ENCODE peak calls at places on chromosomes 13 and 19, in nine cellular contexts. M is activated naive CD8-positive, alpha-beta T cell treated with anti-CD3 and anti-CD28 coated beads for 36 hours; J is activated CD4-positive, alpha-beta T cell treated with anti-CD3 and anti-CD28 coated beads, Interleukin-2, amount 50 U/mL, for 1 hour; T is GOT3; C is PC-3; U is NCI-H2081; G is NCI-H345; P is CD4-positive, alpha-beta memory T cell; N is NCI-H510A. B is an unnamed sample.

GRCh38 chr13:87058786-87059329 is 612.3 kb upstream of the SLITRK5 start:
- DNase-seq in M (no peak), J (no peak), T (no peak), C (no peak), U (no peak), G (no peak), P (no peak), N (no peak), B (no peak)

GRCh38 chr19:32811151-32811550 is 58.4 kb downstream of the SLC7A9 start:
- DNase-seq in M (no peak), J (no peak), T (no peak), C (no peak), U (no peak), G (no peak), P (no peak), N (no peak), B (no peak)

GRCh38 chr13:50901701-50902100 is 7.9 kb upstream of the RNASEH2B start:
- DNase-seq in M (no peak), J (no peak), T (no peak), C (no peak), U (no peak), G (no peak), P (no peak), N (no peak), B (no peak)

GRCh38 chr19:38245826-38246498 is 10.2 kb downstream of the PPP1R14A start:
- DNase-seq in M (no peak), J (no peak), T (no peak), C (no peak), U (no peak), G (no peak), P (no peak), N (no peak), B (no peak)

GRCh38 chr19:21314676-21315075 is 14.5 kb downstream of the ZNF708 start:
- DNase-seq in M (no peak), J (no peak), T (no peak), C (no peak), U (no peak), G (no peak), P (no peak), N (no peak), B (no peak)

GRCh38 chr19:3716147-3716668 is 8.0 kb downstream of the TJP3 start:
- DNase-seq in M (no peak), J (no peak), T (no peak), C (no peak), U (no peak), G (no peak), P (no peak), N (no peak), B (no peak)

GRCh38 chr13:22114630-22115311 is 443.9 kb downstream of the FGF9 start:
- DNase-seq in M (peak; percentile 18), J (no peak), T (no peak), C (no peak), U (no peak), G (no peak), P (peak; percentile 79), N (no peak), B (peak; percentile 73)

GRCh38 chr19:7685546-7686445 is 5.2 kb downstream of the TRAPPC5 start:
- DNase-seq in M (no peak), J (no peak), T (no peak), C (no peak), U (no peak), G (no peak), P (no peak), N (no peak), B (no peak)

GRCh38 chr19:1057185-1057857 is 9.6 kb upstream of the ARHGAP45 start:
- DNase-seq in M (no peak), J (peak; percentile 53), T (no peak), C (peak; percentile 19), U (no peak), G (peak; percentile 58), P (peak; percentile 63), N (no peak), B (peak; percentile 52)

GRCh38 chr13:99037756-99038155 is 59.9 kb upstream of the DOCK9 start:
- DNase-seq in M (no peak), J (no peak), T (no peak), C (no peak), U (no peak), G (no peak), P (no peak), N (no peak), B (no peak)

GRCh38 chr19:13043285-13043684 is 48.0 kb downstream of the NFIX start:
- DNase-seq in M (no peak), J (no peak), T (no peak), C (no peak), U (no peak), G (no peak), P (no peak), N (peak; percentile 73), B (no peak)

GRCh38 chr19:1026189-1027019 is at the start of gene CNN2:
- DNase-seq in M (peak; percentile 81), J (peak; percentile 53), T (peak; percentile 19), C (peak; percentile 66), U (no peak), G (no peak), P (peak; percentile 54), N (no peak), B (peak; percentile 82)

GRCh38 chr13:43446126-43446525 is 340.6 kb downstream of the ENOX1 start:
- DNase-seq in M (no peak), J (no peak), T (no peak), C (no peak), U (no peak), G (no peak), P (no peak), N (no peak), B (no peak)

GRCh38 chr19:57068921-57069697 is 50.7 kb upstream of the USP29 start:
- DNase-seq in M (no peak), J (no peak), T (no peak), C (peak; percentile 4), U (no peak), G (no peak), P (no peak), N (no peak), B (no peak)

GRCh38 chr19:15249912-15250634 is 17.8 kb upstream of the EPHX3 start:
- DNase-seq in M (no peak), J (no peak), T (no peak), C (no peak), U (no peak), G (no peak), P (no peak), N (no peak), B (no peak)

GRCh38 chr13:19071161-19071936 is 110.3 kb downstream of the TUBA3C start:
- DNase-seq in M (no peak), J (no peak), T (no peak), C (no peak), U (no peak), G (no peak), P (no peak), N (no peak), B (no peak)

GRCh38 chr19:11379857-11380350 is 4.2 kb downstream of the EPOR start:
- DNase-seq in M (no peak), J (no peak), T (no peak), C (peak; percentile 46), U (no peak), G (no peak), P (no peak), N (no peak), B (no peak)

GRCh38 chr19:38736036-38736412 is 8.2 kb downstream of the CAPN12 start:
- DNase-seq in M (peak; percentile 78), J (peak; percentile 60), T (no peak), C (peak; percentile 39), U (no peak), G (peak; percentile 71), P (peak; percentile 61), N (no peak), B (peak; percentile 21)

GRCh38 chr19:1429750-1430149 is 8.4 kb upstream of the RPS15 start:
- DNase-seq in M (no peak), J (no peak), T (no peak), C (no peak), U (no peak), G (no peak), P (no peak), N (no peak), B (no peak)